ENCODE peak calls at places on chromosomes 13 and 19, in five cellular contexts. X, O, A, R and P are unnamed samples.

GRCh38 chr19:39969681-39970423 is 1.1 kb upstream of the PSMC4 start:
- DNase-seq in R (no peak), O (no peak), A (no peak), X (peak; percentile 26), P (no peak)

GRCh38 chr19:39916851-39917396 is 17.5 kb downstream of the FCGBP start:
- DNase-seq in X (no peak), O (no peak), R (no peak), A (no peak), P (no peak)

GRCh38 chr19:45601524-45602522 is at the start of gene GPR4:
- DNase-seq in A (no peak), R (no peak), O (no peak), X (no peak), P (no peak)

GRCh38 chr19:28472843-28473242 is 740.1 kb downstream of the UQCRFS1 start:
- DNase-seq in A (no peak), R (peak; percentile 26), O (no peak), X (peak; percentile 27), P (no peak)

GRCh38 chr13:50693755-50694154 is 149.7 kb downstream of the DLEU7 start:
- DNase-seq in R (no peak), A (no peak), X (peak; percentile 33), O (no peak), P (no peak)

GRCh38 chr13:50788551-50788950 is 54.9 kb downstream of the DLEU7 start:
- DNase-seq in R (no peak), O (no peak), A (no peak), X (no peak), P (no peak)

GRCh38 chr19:2552859-2553258 is 76.9 kb downstream of the GADD45B start:
- DNase-seq in R (peak; percentile 35), X (no peak), O (no peak), A (no peak), P (no peak)

GRCh38 chr19:3047307-3048189 is 14.7 kb downstream of the TLE5 start:
- DNase-seq in R (peak; percentile 92), O (peak; percentile 45), X (peak; percentile 87), A (peak; percentile 82), P (peak; percentile 88)

GRCh38 chr13:114152285-114152645 is 19.8 kb upstream of the RASA3 start:
- DNase-seq in A (no peak), O (no peak), R (no peak), X (no peak), P (no peak)

GRCh38 chr19:48812094-48812929 is 1.5 kb upstream of the BCAT2 start:
- DNase-seq in R (peak; percentile 93), X (peak; percentile 93), A (peak; percentile 95), O (peak; percentile 87), P (peak; percentile 98)

GRCh38 chr19:51948979-51949378 is 21.7 kb downstream of the ZNF613 start:
- DNase-seq in O (no peak), X (no peak), R (no peak), A (no peak), P (peak; percentile 39)

GRCh38 chr19:57771417-57771816 is 1.9 kb downstream of the ZNF586 start:
- DNase-seq in R (no peak), X (no peak), A (no peak), O (no peak), P (no peak)

GRCh38 chr19:54464624-54465266 is 1.2 kb upstream of the LENG9 start:
- DNase-seq in O (peak; percentile 78), A (peak; percentile 96), R (peak; percentile 95), X (peak; percentile 95), P (peak; percentile 83)

GRCh38 chr13:78701383-78701782 is 42.4 kb upstream of the OBI1 start:
- DNase-seq in O (no peak), A (no peak), X (no peak), R (no peak), P (no peak)

DNA sequence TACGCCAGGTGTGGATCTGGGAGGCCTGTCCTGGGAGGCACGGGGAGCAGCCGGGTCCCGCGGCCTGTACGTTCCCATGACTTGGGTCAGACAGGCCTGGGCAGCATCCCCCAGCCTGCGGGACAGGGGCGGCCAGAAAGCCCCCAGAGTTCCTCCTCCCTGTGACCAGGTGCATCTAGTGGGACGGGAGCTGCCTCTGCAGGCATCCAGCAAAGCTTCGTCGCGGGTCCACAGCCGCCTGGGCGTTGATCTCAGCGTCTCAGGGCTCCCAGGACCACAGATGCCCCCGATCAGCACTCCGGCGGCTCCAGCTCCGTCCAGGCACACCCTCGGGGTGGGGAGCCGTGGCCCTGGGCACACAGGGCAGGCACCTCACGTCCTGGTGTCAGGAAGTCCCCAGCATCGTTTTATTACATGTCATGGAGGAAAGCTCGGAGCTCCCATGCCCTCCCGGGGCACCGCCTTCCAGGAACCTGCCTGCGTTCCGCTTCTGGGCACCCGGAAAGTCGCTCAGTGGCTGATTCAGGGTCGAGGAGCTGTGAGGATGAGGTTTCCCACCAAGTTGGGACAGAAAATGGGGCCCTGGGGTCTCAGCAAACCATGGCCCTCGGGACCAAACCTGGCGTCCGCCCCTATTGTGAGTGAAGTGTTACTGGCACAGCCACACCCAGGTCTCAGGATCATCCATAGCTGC is 1.5 kb upstream of the GZMM start:
- DNase-seq in R (peak; percentile 6), O (no peak), A (peak; percentile 25), X (no peak), P (no peak)
- H3K27ac ChIP-seq in R (no peak overlapping the region), O (peak overlapping the region; percentile 20), A (no peak overlapping the region), X (no peak overlapping the region), P (no peak overlapping the region)

GRCh38 chr13:22091222-22091970 is 420.5 kb downstream of the FGF9 start:
- DNase-seq in X (no peak), R (no peak), O (no peak), A (no peak), P (no peak)
- H3K27ac ChIP-seq in X (no peak overlapping the region), R (peak overlapping the region; percentile 21), O (no peak overlapping the region), A (no peak overlapping the region), P (no peak overlapping the region)

GRCh38 chr13:43446126-43446525 is 340.6 kb downstream of the ENOX1 start:
- DNase-seq in R (no peak), O (no peak), X (no peak), A (no peak), P (no peak)
- H3K27ac ChIP-seq in R (no peak overlapping the region), O (no peak overlapping the region), X (no peak overlapping the region), A (no peak overlapping the region), P (no peak overlapping the region)

GRCh38 chr13:40193290-40194203 is 472.9 kb downstream of the FOXO1 start:
- DNase-seq in R (no peak), X (no peak), O (no peak), A (no peak), P (no peak)
- H3K27ac ChIP-seq in R (peak overlapping the region; percentile 64), X (peak overlapping the region; percentile 75), O (no peak overlapping the region), A (peak overlapping the region; percentile 12), P (no peak overlapping the region)

GRCh38 chr19:35991731-35992450 is 3.1 kb upstream of the SDHAF1 start:
- DNase-seq in A (no peak), O (no peak), R (no peak), X (no peak), P (no peak)

GRCh38 chr19:35995655-35995993 is 636 bp downstream of the SDHAF1 start:
- DNase-seq in X (no peak), R (peak; percentile 58), O (peak; percentile 51), A (peak; percentile 73), P (peak; percentile 66)

GRCh38 chr19:35990771-35991730 is 3.9 kb upstream of the SDHAF1 start:
- DNase-seq in O (no peak), A (no peak), X (no peak), R (no peak), P (no peak)

GRCh38 chr19:35994868-35995654 is at the start of gene SDHAF1:
- DNase-seq in O (peak; percentile 96), R (peak; percentile 98), A (peak; percentile 98), X (peak; percentile 98), P (peak; percentile 97)

DNA sequence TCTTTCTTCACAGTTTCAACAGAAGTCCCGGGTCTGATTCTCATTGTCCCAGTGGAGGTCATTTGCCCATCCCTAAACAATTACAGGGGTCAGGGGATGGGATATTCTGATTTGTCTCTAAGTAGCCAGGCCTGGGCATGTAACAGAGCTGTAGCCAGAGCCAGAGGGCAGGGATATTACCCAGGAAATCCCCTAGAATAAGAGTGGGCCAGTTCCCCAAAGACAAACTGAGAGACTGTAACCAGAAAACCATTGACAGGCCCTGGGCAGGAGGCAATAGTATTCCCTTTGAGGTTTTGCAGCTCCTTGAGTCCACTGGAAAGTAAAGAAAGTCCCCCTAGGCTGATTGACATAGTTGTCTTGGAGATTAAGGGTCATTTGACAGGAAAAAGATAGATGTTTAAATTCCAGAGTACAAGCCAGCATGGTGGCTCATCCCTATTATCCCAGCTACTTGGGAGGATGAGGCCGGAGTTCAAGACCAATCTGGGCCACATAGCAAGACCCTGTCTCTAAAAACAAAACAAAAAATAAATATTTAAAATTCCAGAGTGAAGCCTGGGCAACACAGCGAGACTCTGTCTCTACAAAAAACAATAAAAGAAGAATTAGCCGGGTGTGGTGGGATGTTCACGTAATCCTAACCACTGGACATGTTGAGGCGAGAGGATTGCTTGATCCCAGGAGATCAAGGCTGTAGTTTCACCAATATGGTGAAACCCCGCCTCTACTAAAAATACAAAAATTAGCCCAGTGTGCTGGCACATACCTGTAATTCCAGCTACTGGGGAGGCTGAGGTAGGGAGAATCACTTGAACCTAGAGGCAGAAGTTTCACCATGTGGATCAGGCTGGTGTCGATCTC is 1.9 kb upstream of the SDHAF1 start:
- DNase-seq in R (no peak), O (no peak), X (no peak), A (no peak), P (no peak)
- H3K27ac ChIP-seq in R (no peak overlapping the region), O (peak overlapping the region; percentile 78), X (no peak overlapping the region), A (no peak overlapping the region), P (no peak overlapping the region)

DNA sequence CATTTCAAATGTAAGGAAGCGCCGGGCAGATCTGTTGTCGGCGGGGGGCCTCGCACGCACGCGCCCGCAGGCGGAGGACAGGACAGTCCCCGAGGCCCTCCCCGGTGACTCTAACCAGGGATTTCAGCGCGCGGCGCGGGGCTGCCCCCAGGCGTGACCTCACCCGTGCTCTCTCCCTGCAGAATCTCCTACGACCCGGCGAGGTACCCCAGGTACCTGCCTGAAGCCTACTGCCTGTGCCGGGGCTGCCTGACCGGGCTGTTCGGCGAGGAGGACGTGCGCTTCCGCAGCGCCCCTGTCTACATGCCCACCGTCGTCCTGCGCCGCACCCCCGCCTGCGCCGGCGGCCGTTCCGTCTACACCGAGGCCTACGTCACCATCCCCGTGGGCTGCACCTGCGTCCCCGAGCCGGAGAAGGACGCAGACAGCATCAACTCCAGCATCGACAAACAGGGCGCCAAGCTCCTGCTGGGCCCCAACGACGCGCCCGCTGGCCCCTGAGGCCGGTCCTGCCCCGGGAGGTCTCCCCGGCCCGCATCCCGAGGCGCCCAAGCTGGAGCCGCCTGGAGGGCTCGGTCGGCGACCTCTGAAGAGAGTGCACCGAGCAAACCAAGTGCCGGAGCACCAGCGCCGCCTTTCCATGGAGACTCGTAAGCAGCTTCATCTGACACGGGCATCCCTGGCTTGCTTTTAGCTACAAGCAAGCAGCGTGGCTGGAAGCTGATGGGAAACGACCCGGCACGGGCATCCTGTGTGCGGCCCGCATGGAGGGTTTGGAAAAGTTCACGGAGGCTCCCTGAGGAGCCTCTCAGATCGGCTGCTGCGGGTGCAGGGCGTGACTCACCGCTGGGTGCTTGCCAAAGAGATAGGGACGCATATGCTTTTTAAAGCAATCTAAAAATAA is 18.2 kb downstream of the IL17D start:
- DNase-seq in R (peak; percentile 30), A (peak; percentile 68), X (peak; percentile 56), O (peak; percentile 49), P (peak; percentile 46)
- H3K27ac ChIP-seq in R (no peak overlapping the region), A (no peak overlapping the region), X (no peak overlapping the region), O (no peak overlapping the region), P (no peak overlapping the region)

DNA sequence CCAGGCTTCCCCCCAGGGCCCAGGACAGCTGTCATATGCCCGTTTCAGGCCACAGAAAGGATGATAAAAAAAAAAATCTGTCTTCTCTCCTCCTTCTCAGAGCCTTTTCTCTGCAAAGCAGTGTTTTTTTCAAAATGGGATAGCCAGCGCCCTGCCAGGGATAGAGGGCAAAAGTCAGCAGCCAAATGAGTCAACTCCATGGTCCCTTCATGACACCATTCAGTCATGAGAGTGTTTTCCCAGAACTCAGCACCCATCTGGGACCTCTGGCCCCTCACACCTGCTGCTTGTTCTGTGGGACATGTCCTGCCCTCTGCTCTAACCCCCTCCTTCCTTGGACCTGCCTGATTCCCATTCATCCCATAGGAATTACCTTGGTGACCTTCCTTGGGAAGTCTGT is 95.0 kb downstream of the CYSLTR2 start:
- DNase-seq in R (no peak), A (no peak), O (no peak), X (no peak), P (no peak)
- H3K27ac ChIP-seq in R (no peak overlapping the region), A (no peak overlapping the region), O (peak overlapping the region; percentile 19), X (peak overlapping the region; percentile 1), P (no peak overlapping the region)